ENCODE peak calls at places on chromosomes 3 and 15, in seven cellular contexts. M is H9, A is IMR-90, Z is trophoblast cell, L is mesenchymal stem cell, B is neuronal stem cell, F is H1. C is an unnamed sample.

GRCh38 chr15:83709246-83709645 is 55.3 kb downstream of the ADAMTSL3 start:
- DNase-seq in M (no peak), A (peak; percentile 38), Z (no peak), L (no peak), B (no peak), F (no peak), C (no peak)

GRCh38 chr3:121624147-121624852 is 31.1 kb downstream of the FBXO40 start:
- DNase-seq in M (no peak), A (no peak), Z (no peak), L (no peak), B (no peak), F (no peak), C (no peak)

GRCh38 chr3:122271246-122271898 is 53.7 kb upstream of the CSTA start:
- DNase-seq in M (no peak), A (no peak), Z (no peak), L (no peak), B (no peak), F (no peak), C (no peak)

GRCh38 chr3:124887177-124887995 is at the start of gene ITGB5:
- DNase-seq in M (peak; percentile 67), A (peak; percentile 63), Z (peak; percentile 71), L (peak; percentile 88), B (peak; percentile 80), F (peak; percentile 87), C (peak; percentile 90)

GRCh38 chr3:45608885-45609284 is 14.3 kb downstream of the LIMD1 start:
- DNase-seq in M (no peak), A (peak; percentile 83), Z (peak; percentile 23), L (peak; percentile 53), B (no peak), F (no peak), C (no peak)

GRCh38 chr15:78075490-78076230 is 1.9 kb downstream of the TBC1D2B start:
- DNase-seq in M (peak; percentile 59), A (peak; percentile 95), Z (peak; percentile 84), L (peak; percentile 95), B (peak; percentile 32), F (no peak), C (peak; percentile 93)

GRCh38 chr3:171428321-171428787 is 31.9 kb downstream of the TNIK start:
- DNase-seq in M (peak; percentile 46), A (no peak), Z (no peak), L (no peak), B (no peak), F (no peak), C (peak; percentile 94)

GRCh38 chr3:117103645-117104044 is 394.1 kb downstream of the TUSC7 start:
- DNase-seq in M (no peak), A (no peak), Z (peak; percentile 2), L (no peak), B (no peak), F (no peak), C (peak; percentile 20)

GRCh38 chr3:186901135-186901734 is 29.1 kb upstream of the ST6GAL1 start:
- DNase-seq in M (no peak), A (no peak), Z (no peak), L (no peak), B (no peak), F (no peak), C (peak; percentile 77)

GRCh38 chr3:51929420-51930003 is 12.2 kb downstream of the RRP9 start:
- DNase-seq in M (peak; percentile 45), A (no peak), Z (peak; percentile 4), L (peak; percentile 14), B (no peak), F (no peak), C (peak; percentile 46)

GRCh38 chr15:55796321-55796965 is 53.5 kb upstream of the PRTG start:
- DNase-seq in M (no peak), A (peak; percentile 17), Z (no peak), L (peak; percentile 39), B (no peak), F (no peak), C (no peak)

GRCh38 chr15:48315041-48315440 is 16.2 kb upstream of the DUT start:
- DNase-seq in M (peak; percentile 65), A (no peak), Z (no peak), L (no peak), B (peak; percentile 18), F (no peak), C (peak; percentile 27)

GRCh38 chr15:27990411-27991338 is 108.4 kb downstream of the OCA2 start:
- DNase-seq in M (no peak), A (no peak), Z (no peak), L (no peak), B (no peak), F (no peak), C (no peak)

GRCh38 chr3:4751057-4752051 is 227.9 kb upstream of the BHLHE40 start:
- DNase-seq in M (no peak), A (peak; percentile 87), Z (peak; percentile 41), L (peak; percentile 74), B (no peak), F (no peak), C (peak; percentile 17)

GRCh38 chr3:31077021-31077601 is 182.7 kb upstream of the GADL1 start:
- DNase-seq in M (no peak), A (peak; percentile 96), Z (peak; percentile 79), L (peak; percentile 82), B (no peak), F (no peak), C (peak; percentile 43)

GRCh38 chr3:118884748-118885206 is 149.9 kb downstream of the IGSF11 start:
- DNase-seq in M (peak; percentile 57), A (peak; percentile 33), Z (peak; percentile 84), L (peak; percentile 42), B (peak; percentile 42), F (peak; percentile 79), C (peak; percentile 48)

GRCh38 chr3:7779331-7779730 is 722.3 kb upstream of the LMCD1 start:
- DNase-seq in M (no peak), A (no peak), Z (no peak), L (peak; percentile 30), B (no peak), F (no peak), C (peak; percentile 55)

GRCh38 chr15:71654714-71655174 is 155.6 kb upstream of the NR2E3 start:
- DNase-seq in M (no peak), A (no peak), Z (no peak), L (no peak), B (no peak), F (no peak), C (no peak)

GRCh38 chr3:52529376-52530333 is 4.0 kb downstream of the NT5DC2 start:
- DNase-seq in M (no peak), A (peak; percentile 46), Z (no peak), L (no peak), B (no peak), F (no peak), C (no peak)

GRCh38 chr3:150743508-150743907 is 19.5 kb downstream of the SIAH2 start:
- DNase-seq in M (no peak), A (peak; percentile 51), Z (peak; percentile 34), L (peak; percentile 25), B (no peak), F (no peak), C (peak; percentile 33)

GRCh38 chr3:17505856-17506255 is 236.6 kb downstream of the TBC1D5 start:
- DNase-seq in M (no peak), A (peak; percentile 51), Z (peak; percentile 63), L (peak; percentile 17), B (no peak), F (no peak), C (no peak)

GRCh38 chr3:168803536-168803935 is 707.8 kb upstream of the GOLIM4 start:
- DNase-seq in M (no peak), A (peak; percentile 7), Z (no peak), L (no peak), B (no peak), F (no peak), C (no peak)

GRCh38 chr3:43243590-43244587 is 42.5 kb upstream of the SNRK start:
- DNase-seq in M (no peak), A (no peak), Z (no peak), L (no peak), B (no peak), F (no peak), C (no peak)

GRCh38 chr15:49876401-49877038 is 242.5 kb downstream of the ATP8B4 start:
- DNase-seq in M (peak; percentile 81), A (no peak), Z (peak; percentile 42), L (no peak), B (no peak), F (peak; percentile 49), C (peak; percentile 90)

GRCh38 chr3:16512435-16513140 is 911 bp downstream of the RFTN1 start:
- DNase-seq in M (peak; percentile 40), A (no peak), Z (peak; percentile 12), L (no peak), B (no peak), F (peak; percentile 66), C (peak; percentile 17)

GRCh38 chr3:187955076-187955952 is 198.6 kb upstream of the LPP start:
- DNase-seq in M (no peak), A (peak; percentile 93), Z (peak; percentile 24), L (peak; percentile 94), B (no peak), F (no peak), C (no peak)

GRCh38 chr3:114214542-114215341 is 22.6 kb downstream of the ZNF80 start:
- DNase-seq in M (no peak), A (no peak), Z (no peak), L (no peak), B (no peak), F (no peak), C (peak; percentile 59)

DNA sequence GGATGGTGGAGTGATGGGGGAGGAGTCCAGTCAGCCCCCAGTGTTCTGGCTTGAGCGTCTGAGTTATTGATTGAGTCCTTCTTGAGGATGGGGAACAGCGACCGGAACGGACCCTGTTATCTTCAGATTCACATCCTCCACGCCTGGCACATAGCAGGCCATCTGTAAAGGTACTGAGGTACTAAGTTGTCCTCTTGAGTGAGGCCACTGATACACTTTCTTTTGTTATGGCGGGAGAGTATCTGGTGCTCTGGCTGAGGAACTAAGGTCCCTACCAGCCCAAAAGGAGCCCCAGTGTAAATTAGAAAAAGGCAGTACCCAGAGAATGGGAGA is 16.7 kb upstream of the HRH1 start:
- DNase-seq in M (no peak), A (no peak), Z (no peak), L (no peak), B (no peak), F (no peak), C (no peak)
- H3K18ac ChIP-seq in M (no peak overlapping the region), A (peak overlapping the region; percentile 44), Z (no peak overlapping the region), L (no peak overlapping the region), B (no peak overlapping the region), F (no peak overlapping the region), C (no peak overlapping the region)

DNA sequence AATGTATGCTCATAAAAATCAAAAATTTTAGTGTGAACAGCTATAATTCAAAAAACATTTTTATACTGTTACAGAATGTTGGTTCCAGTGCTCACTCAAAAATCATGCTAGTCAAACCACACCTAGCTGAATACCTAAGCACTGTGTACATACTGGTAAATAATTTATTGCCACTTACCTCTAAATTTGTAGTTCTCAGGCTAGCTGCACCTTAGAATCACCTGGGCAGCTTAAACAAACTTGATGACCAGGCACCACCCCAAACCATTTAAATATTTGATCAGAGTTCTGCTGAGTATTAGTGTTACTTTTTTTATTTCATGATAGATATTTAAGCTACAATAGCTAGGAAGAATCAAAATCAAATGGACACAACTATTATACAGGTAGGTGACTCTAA is 32.3 kb upstream of the TMCO5A start:
- DNase-seq in M (no peak), A (no peak), Z (no peak), L (no peak), B (no peak), F (no peak), C (no peak)
- H2BK120ac ChIP-seq in M (no peak overlapping the region), A (peak overlapping the region; percentile 8), Z (no peak overlapping the region), L (no peak overlapping the region), B (no peak overlapping the region), F (no peak overlapping the region), C (no peak overlapping the region)

GRCh38 chr3:142332390-142332789 is 107.0 kb upstream of the GK5 start:
- DNase-seq in M (no peak), A (no peak), Z (no peak), L (no peak), B (no peak), F (no peak), C (no peak)
- H3K18ac ChIP-seq in M (no peak overlapping the region), A (no peak overlapping the region), Z (no peak overlapping the region), L (no peak overlapping the region), B (no peak overlapping the region), F (no peak overlapping the region), C (no peak overlapping the region)

GRCh38 chr15:69988541-69989225 is 109.0 kb downstream of the TLE3 start:
- DNase-seq in M (no peak), A (no peak), Z (peak; percentile 30), L (no peak), B (no peak), F (no peak), C (peak; percentile 26)
- H2BK120ac ChIP-seq in M (no peak overlapping the region), A (no peak overlapping the region), Z (no peak overlapping the region), L (no peak overlapping the region), B (no peak overlapping the region), F (no peak overlapping the region), C (no peak overlapping the region)

C was measured in mesendoderm.